ENCODE peak calls at places on chromosome 1, in seven cellular contexts. K is aorta; H is cardiac muscle cell; P is ovary; C is PC-3; Z is CD8-positive, alpha-beta T cell; V is HAP-1. R is an unnamed sample. For H3K36me3, the result is how much of the 10 kb centered on the place peaks cover.

GRCh38 chr1:225561675-225562074 is 91.2 kb downstream of the ENAH start:
- DNase-seq in K (no peak), P (no peak), Z (no peak), C (no peak), H (no peak), V (no peak), R (no peak)

GRCh38 chr1:39695011-39695410 is 3.8 kb upstream of the HPCAL4 start:
- DNase-seq in C (no peak), P (no peak), Z (no peak), V (no peak), K (no peak), H (peak), R (no peak)

GRCh38 chr1:175892686-175893085 is 149.3 kb upstream of the TNR start:
- DNase-seq in Z (no peak), C (no peak), K (no peak), V (no peak), H (peak), P (no peak), R (no peak)

GRCh38 chr1:60727553-60727952 is 354.8 kb upstream of the NFIA start:
- DNase-seq in K (no peak), C (peak), H (no peak), V (no peak), P (no peak), Z (no peak), R (no peak)

GRCh38 chr1:89986020-89986419 is 8.9 kb upstream of the ZNF326 start:
- DNase-seq in C (no peak), V (no peak), Z (no peak), H (no peak), P (no peak), K (no peak), R (no peak)

GRCh38 chr1:235584973-235585372 is 64.6 kb downstream of the GNG4 start:
- DNase-seq in H (no peak), K (no peak), C (no peak), Z (no peak), V (no peak), P (no peak), R (no peak)

GRCh38 chr1:56811331-56811730 is 7.9 kb downstream of the FYB2 start:
- DNase-seq in C (no peak), K (no peak), H (no peak), P (no peak), V (no peak), Z (no peak), R (no peak)

GRCh38 chr1:195328102-195328501 is 1280.1 kb downstream of the KCNT2 start:
- DNase-seq in V (no peak), C (peak), Z (no peak), K (no peak), H (no peak), P (no peak), R (no peak)

DNA sequence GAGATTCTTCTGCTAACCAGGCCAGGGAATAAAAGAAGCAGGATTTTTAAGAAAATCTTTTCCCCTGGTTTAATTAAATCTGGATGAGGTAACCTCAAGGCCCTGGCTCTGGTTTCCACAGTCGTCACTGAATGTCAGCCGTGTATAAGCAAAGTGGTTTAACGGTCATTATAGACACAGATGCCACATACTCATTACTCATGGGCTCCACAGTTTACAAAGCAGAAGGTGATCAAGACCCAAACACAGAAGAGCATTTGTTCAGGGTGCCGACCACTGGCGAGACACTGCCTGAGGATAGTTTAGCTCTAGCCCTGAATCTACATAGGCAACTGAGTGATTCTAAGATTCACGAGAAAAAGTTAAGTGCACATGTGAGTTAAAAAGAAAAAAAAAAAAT is 27.8 kb upstream of the RAP1GAP start:
- DNase-seq in V (no peak), P (no peak), Z (no peak), C (no peak), H (no peak), K (no peak), R (no peak)
- H3K36me3 ChIP-seq in V (under half), P (under half), Z (under half), C (under half), H (under half), K (under half), R (half or more)

GRCh38 chr1:186325239-186325638 is 49.8 kb downstream of the TPR start:
- DNase-seq in P (no peak), K (no peak), H (peak), Z (no peak), V (no peak), C (peak), R (no peak)
- H3K36me3 ChIP-seq in P (under half), K (under half), H (half or more), Z (under half), V (half or more), C (under half), R (half or more)

GRCh38 chr1:53834776-53835175 is 3.3 kb downstream of the NDC1 start:
- DNase-seq in K (no peak), P (no peak), V (no peak), C (no peak), Z (no peak), H (no peak), R (no peak)
- H3K36me3 ChIP-seq in K (under half), P (under half), V (under half), C (under half), Z (under half), H (under half), R (under half)

GRCh38 chr1:36358514-36359084 is 27.1 kb downstream of the STK40 start:
- DNase-seq in P (no peak), C (no peak), K (no peak), H (no peak), Z (no peak), V (no peak), R (no peak)
- H3K36me3 ChIP-seq in P (under half), C (half or more), K (under half), H (under half), Z (under half), V (under half), R (half or more)

GRCh38 chr1:147338571-147338970 is 96.1 kb downstream of the CHD1L start:
- DNase-seq in C (no peak), K (no peak), P (no peak), Z (no peak), V (no peak), H (peak), R (no peak)

GRCh38 chr1:147337040-147337439 is 94.6 kb downstream of the CHD1L start:
- DNase-seq in P (no peak), Z (no peak), H (no peak), C (no peak), V (no peak), K (no peak), R (no peak)

GRCh38 chr1:147336290-147336689 is 93.8 kb downstream of the CHD1L start:
- DNase-seq in H (no peak), V (no peak), K (no peak), P (no peak), Z (no peak), C (no peak), R (no peak)

GRCh38 chr1:147341246-147341645 is 98.8 kb downstream of the CHD1L start:
- DNase-seq in Z (no peak), H (no peak), C (no peak), V (no peak), P (no peak), K (no peak), R (no peak)
- H3K36me3 ChIP-seq in Z (under half), H (under half), C (under half), V (under half), P (under half), K (under half), R (under half)

GRCh38 chr1:6045110-6045502 is 582 bp upstream of the KCNAB2 start:
- DNase-seq in P (no peak), H (no peak), K (no peak), Z (no peak), V (no peak), C (no peak), R (no peak)
- H3K36me3 ChIP-seq in P (under half), H (under half), K (under half), Z (under half), V (under half), C (under half), R (under half)

GRCh38 chr1:245363821-245364220 is 209.0 kb downstream of the KIF26B start:
- DNase-seq in V (no peak), K (no peak), H (no peak), Z (no peak), P (no peak), C (no peak), R (no peak)
- H3K36me3 ChIP-seq in V (under half), K (under half), H (under half), Z (under half), P (under half), C (under half), R (under half)

GRCh38 chr1:6591222-6591621 is 11.4 kb downstream of the ZBTB48 start:
- DNase-seq in V (no peak), H (no peak), Z (no peak), C (no peak), P (no peak), K (peak), R (peak)
- H3K36me3 ChIP-seq in V (half or more), H (half or more), Z (half or more), C (half or more), P (under half), K (under half), R (half or more)

DNA sequence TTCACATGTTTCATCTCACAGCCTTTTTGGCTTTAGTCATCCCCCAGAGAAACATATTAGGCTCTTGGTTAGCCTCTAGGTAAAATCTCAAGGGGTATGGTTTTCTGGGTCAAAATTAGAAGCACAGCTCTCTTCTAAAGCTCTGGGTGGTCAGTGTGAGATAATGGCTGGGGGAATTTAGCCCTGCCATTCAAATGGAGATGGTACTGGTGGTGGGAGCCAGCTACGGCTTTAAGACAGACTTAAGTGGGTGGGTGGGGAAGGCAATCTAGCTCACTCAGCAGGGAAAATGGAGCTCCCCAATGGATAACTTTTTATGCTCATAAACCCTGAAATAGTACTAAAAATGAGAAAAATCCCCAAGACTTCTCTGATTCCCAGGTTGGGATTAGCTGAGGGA is 5.7 kb downstream of the TEX38 start:
- DNase-seq in Z (no peak), C (no peak), H (no peak), V (no peak), P (no peak), K (no peak), R (no peak)
- H3K36me3 ChIP-seq in Z (under half), C (half or more), H (under half), V (under half), P (under half), K (under half), R (half or more)

DNA sequence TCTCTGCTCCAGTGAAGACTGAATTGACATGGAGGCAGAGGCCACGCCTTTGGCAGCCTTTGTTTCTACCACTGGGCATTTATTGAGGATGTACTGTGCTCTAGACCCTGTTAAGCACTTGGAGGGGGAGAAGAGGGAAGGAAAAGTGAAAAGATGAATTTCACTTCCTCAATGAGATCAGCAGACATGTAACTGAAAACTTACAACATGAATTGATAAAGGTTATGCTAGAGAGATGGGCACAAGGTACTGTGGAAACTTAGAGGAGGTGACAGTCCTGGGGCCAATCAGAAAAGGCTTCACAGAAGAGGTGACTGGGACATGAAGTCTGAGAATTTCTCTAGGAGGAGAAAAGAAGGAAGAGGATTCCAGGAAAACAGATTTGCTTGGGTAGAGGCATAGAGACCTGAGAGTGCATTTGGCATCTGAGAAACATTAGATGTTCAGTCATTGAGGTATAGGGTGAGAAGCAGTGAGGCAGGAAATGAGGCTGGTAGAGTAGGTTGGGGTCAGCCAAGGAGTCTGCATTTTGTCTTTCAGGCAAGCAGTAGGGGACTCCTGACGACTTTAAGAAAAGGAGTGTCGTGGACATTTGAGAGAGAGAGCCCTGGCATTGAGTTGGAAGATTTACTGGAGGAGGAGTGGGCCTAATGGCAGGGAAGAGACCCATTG is 113.0 kb downstream of the SYT2 start:
- DNase-seq in K (no peak), Z (no peak), V (no peak), H (no peak), P (no peak), C (no peak), R (no peak)
- H3K36me3 ChIP-seq in K (under half), Z (under half), V (under half), H (under half), P (under half), C (under half), R (under half)

R was measured in lower lobe of right lung.